ENCODE peak calls at places on chromosomes 13 and 19, in four cellular contexts. X is trophoblast cell, K is SK-N-SH, R is brain microvascular endothelial cell. V is an unnamed sample.

GRCh38 chr13:29294869-29295268 is 300.6 kb downstream of the SLC7A1 start:
- DNase-seq in X (no peak), K (no peak), R (no peak), V (no peak)

GRCh38 chr19:56866563-56866962 is 26.0 kb upstream of the PEG3 start:
- DNase-seq in X (no peak), K (peak; percentile 17), R (no peak), V (no peak)

GRCh38 chr13:31426395-31426794 is 226.6 kb downstream of the B3GLCT start:
- DNase-seq in X (no peak), K (no peak), R (no peak), V (no peak)

GRCh38 chr13:21929400-21929799 is 258.5 kb downstream of the FGF9 start:
- DNase-seq in X (no peak), K (no peak), R (no peak), V (no peak)

GRCh38 chr13:95391325-95391724 is 90.1 kb upstream of the ABCC4 start:
- DNase-seq in X (no peak), K (no peak), R (no peak), V (no peak)

GRCh38 chr13:51523082-51523518 is 61.2 kb upstream of the WDFY2 start:
- DNase-seq in X (peak; percentile 2), K (peak; percentile 45), R (no peak), V (no peak)

GRCh38 chr13:27355894-27356293 is 68.5 kb upstream of the GTF3A start:
- DNase-seq in X (no peak), K (no peak), R (no peak), V (no peak)

GRCh38 chr13:25654332-25654731 is 282.6 kb downstream of the ATP8A2 start:
- DNase-seq in X (no peak), K (no peak), R (no peak), V (no peak)

GRCh38 chr19:46963093-46963734 is 56.4 kb upstream of the NPAS1 start:
- DNase-seq in X (no peak), K (no peak), R (peak; percentile 96), V (no peak)

GRCh38 chr19:49408816-49409440 is 14.3 kb downstream of the PTH2 start:
- DNase-seq in X (no peak), K (no peak), R (no peak), V (no peak)

GRCh38 chr19:55672418-55672817 is 2.6 kb upstream of the EPN1 start:
- DNase-seq in X (no peak), K (no peak), R (peak; percentile 80), V (no peak)

GRCh38 chr13:44879452-44880058 is 109.7 kb downstream of the NUFIP1 start:
- DNase-seq in X (peak; percentile 38), K (peak; percentile 18), R (peak; percentile 50), V (peak; percentile 34)

GRCh38 chr13:41145136-41145908 is 12.7 kb upstream of the KBTBD6 start:
- DNase-seq in X (peak; percentile 36), K (no peak), R (no peak), V (no peak)

GRCh38 chr19:51365211-51366049 is 758 bp downstream of the ETFB start:
- DNase-seq in X (no peak), K (no peak), R (peak; percentile 29), V (no peak)

GRCh38 chr13:76637651-76638111 is 248.5 kb downstream of the KCTD12 start:
- DNase-seq in X (no peak), K (peak; percentile 16), R (peak; percentile 42), V (no peak)

GRCh38 chr19:30450101-30450500 is 77.9 kb downstream of the ZNF536 start:
- DNase-seq in X (no peak), K (peak; percentile 84), R (no peak), V (no peak)

GRCh38 chr19:1874554-1875185 is 10.6 kb downstream of the ABHD17A start:
- DNase-seq in X (no peak), K (no peak), R (no peak), V (no peak)

GRCh38 chr13:33205804-33206221 is 79.7 kb downstream of the STARD13 start:
- DNase-seq in X (no peak), K (peak; percentile 33), R (peak; percentile 83), V (no peak)

GRCh38 chr19:1471514-1472107 is 7.4 kb downstream of the C19orf25 start:
- DNase-seq in X (no peak), K (no peak), R (no peak), V (peak; percentile 29)

GRCh38 chr19:52398091-52398461 is 427 bp downstream of the ZNF528 start:
- DNase-seq in X (no peak), K (peak; percentile 64), R (peak; percentile 3), V (no peak)

GRCh38 chr19:48660854-48661731 is 11.7 kb downstream of the NTN5 start:
- DNase-seq in X (peak; percentile 63), K (peak; percentile 88), R (peak; percentile 88), V (no peak)

GRCh38 chr19:15936173-15936572 is 1.8 kb upstream of the CYP4F11 start:
- DNase-seq in X (no peak), K (no peak), R (no peak), V (no peak)

GRCh38 chr13:54647275-54647674 is 1618.7 kb downstream of the OLFM4 start:
- DNase-seq in X (no peak), K (no peak), R (no peak), V (no peak)

GRCh38 chr19:45863840-45864628 is at the start of gene FOXA3:
- DNase-seq in X (no peak), K (peak; percentile 87), R (no peak), V (peak; percentile 93)

GRCh38 chr13:108214511-108215383 is 589 bp downstream of the LIG4 start:
- DNase-seq in X (no peak), K (peak; percentile 36), R (no peak), V (peak; percentile 49)

GRCh38 chr19:18833141-18833476 is 1.4 kb downstream of the UPF1 start:
- DNase-seq in X (no peak), K (no peak), R (no peak), V (no peak)

GRCh38 chr19:58182577-58182988 is 278 bp upstream of the ZNF274 start:
- DNase-seq in X (no peak), K (peak; percentile 90), R (peak; percentile 93), V (no peak)

GRCh38 chr19:48556825-48557224 is 4.9 kb downstream of the SULT2B1 start:
- DNase-seq in X (no peak), K (no peak), R (no peak), V (no peak)

GRCh38 chr13:82947121-82948077 is 934.9 kb downstream of the SLITRK1 start:
- DNase-seq in X (no peak), K (no peak), R (no peak), V (no peak)

GRCh38 chr13:60448907-60449510 is 52.0 kb downstream of the TDRD3 start:
- DNase-seq in X (no peak), K (peak; percentile 24), R (peak; percentile 61), V (no peak)

GRCh38 chr19:2277138-2277537 is 4.8 kb downstream of the PEAK3 start:
- DNase-seq in X (no peak), K (no peak), R (no peak), V (no peak)

GRCh38 chr13:108495686-108496363 is 133.6 kb upstream of the MYO16 start:
- DNase-seq in X (no peak), K (peak; percentile 57), R (peak; percentile 5), V (peak; percentile 84)

GRCh38 chr19:51600940-51601575 is 29.1 kb downstream of the SIGLEC5 start:
- DNase-seq in X (no peak), K (no peak), R (no peak), V (peak; percentile 85)

GRCh38 chr13:51683537-51684050 is 99.3 kb downstream of the WDFY2 start:
- DNase-seq in X (no peak), K (no peak), R (no peak), V (no peak)

GRCh38 chr13:60139272-60139671 is 24.5 kb downstream of the DIAPH3 start:
- DNase-seq in X (no peak), K (no peak), R (peak; percentile 63), V (no peak)

GRCh38 chr19:31627824-31628223 is 278.6 kb upstream of the TSHZ3 start:
- DNase-seq in X (no peak), K (no peak), R (no peak), V (peak; percentile 50)

GRCh38 chr19:39765091-39766076 is 13.3 kb upstream of the LEUTX start:
- DNase-seq in X (peak; percentile 34), K (peak; percentile 29), R (peak; percentile 27), V (peak; percentile 26)

GRCh38 chr13:36919206-36919832 is 719 bp downstream of the SMAD9 start:
- DNase-seq in X (no peak), K (peak; percentile 75), R (no peak), V (peak; percentile 88)

V was measured in upper lobe of left lung.